ENCODE peak calls at places on chromosome 4, in four cellular contexts. B is nephron progenitor cell, R is B cell, N is gastrocnemius medialis. G is an unnamed sample.

GRCh38 chr4:156472624-156473023 is 499.0 kb downstream of the PDGFC start:
- DNase-seq in N (no peak), B (no peak), R (no peak), G (no peak)

GRCh38 chr4:168674869-168675268 is 178.0 kb downstream of the PALLD start:
- DNase-seq in B (no peak), R (no peak), N (no peak), G (no peak)

GRCh38 chr4:38101563-38101962 is 141.4 kb downstream of the PTTG2 start:
- DNase-seq in N (no peak), B (no peak), R (no peak), G (no peak)

GRCh38 chr4:6885953-6886557 is 23.6 kb upstream of the TBC1D14 start:
- DNase-seq in B (no peak), N (peak), R (no peak), G (peak)

GRCh38 chr4:173076903-173077629 is 91.5 kb upstream of the GALNT7 start:
- DNase-seq in N (no peak), R (no peak), B (no peak), G (no peak)

GRCh38 chr4:121243476-121243875 is 79.4 kb upstream of the TNIP3 start:
- DNase-seq in B (no peak), R (no peak), N (no peak), G (no peak)

GRCh38 chr4:147790412-147790811 is 58.5 kb downstream of the ARHGAP10 start:
- DNase-seq in B (no peak), N (no peak), R (no peak), G (no peak)

GRCh38 chr4:58665649-58666048 is 1555.5 kb upstream of the IGFBP7 start:
- DNase-seq in N (no peak), R (no peak), B (no peak), G (no peak)

GRCh38 chr4:154329268-154329858 is 162.2 kb downstream of the DCHS2 start:
- DNase-seq in N (no peak), R (no peak), B (no peak), G (no peak)

GRCh38 chr4:102683846-102684581 is 76.8 kb downstream of the MANBA start:
- DNase-seq in R (no peak), N (no peak), B (no peak), G (no peak)
- TF ChIP-seq CTCF in R (no peak), N (no peak), B (no peak), G (no peak)

DNA sequence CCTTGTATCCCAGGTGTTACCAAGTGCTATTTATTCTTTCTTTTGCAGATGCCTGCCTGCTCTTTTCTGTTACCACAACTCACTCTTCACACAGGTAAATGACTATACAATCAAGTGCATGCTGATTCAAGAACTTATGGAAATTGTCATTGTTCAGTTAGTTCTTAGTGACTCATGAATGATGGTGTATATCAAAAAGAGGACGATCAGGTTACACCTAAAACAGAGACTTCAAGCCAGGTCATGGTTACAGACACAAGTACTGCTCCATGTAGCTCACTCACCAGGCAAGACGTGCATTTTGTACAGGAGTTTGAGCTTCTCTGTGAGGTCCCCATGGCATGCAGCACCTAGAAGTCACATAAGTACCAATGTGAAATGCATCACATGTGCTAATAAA is 59.3 kb upstream of the UCP1 start:
- DNase-seq in B (no peak), R (no peak), N (no peak), G (no peak)
- TF ChIP-seq CTCF in B (no peak), R (no peak), N (no peak), G (no peak)

GRCh38 chr4:161577604-161578301 is 586.0 kb downstream of the FSTL5 start:
- DNase-seq in R (no peak), B (no peak), N (no peak), G (no peak)
- TF ChIP-seq CTCF in R (no peak), B (no peak), N (no peak), G (no peak)

GRCh38 chr4:13521047-13521446 is 23.3 kb downstream of the NKX3-2 start:
- DNase-seq in N (no peak), B (no peak), R (no peak), G (no peak)
- TF ChIP-seq CTCF in N (no peak), B (no peak), R (no peak), G (no peak)

DNA sequence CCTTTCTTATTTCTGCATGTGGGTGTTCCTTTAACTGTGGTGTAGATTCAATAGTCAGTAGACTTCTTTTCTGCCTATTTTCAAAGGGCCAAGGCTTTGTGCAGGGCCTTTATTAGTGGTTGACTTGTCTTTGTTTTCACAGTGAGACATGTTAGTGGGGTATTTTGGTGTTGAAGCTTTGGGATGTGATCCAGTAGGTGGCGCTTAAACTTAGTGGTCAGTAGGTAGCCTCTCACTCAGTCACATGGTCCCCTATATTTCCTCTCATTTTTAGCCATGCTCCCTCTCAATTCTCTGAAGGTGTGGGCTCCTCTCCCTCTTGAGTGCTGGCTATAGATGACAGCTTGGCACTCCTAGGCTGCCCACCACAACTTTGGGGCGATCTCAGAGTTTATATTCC is 23.4 kb upstream of the SLC10A7 start:
- DNase-seq in R (no peak), N (no peak), B (no peak), G (peak)
- TF ChIP-seq CTCF in R (no peak), N (no peak), B (no peak), G (peak)